ENCODE peak calls at places on chromosomes 4 and X, in ten cellular contexts. H is effector CD4-positive, alpha-beta T cell; B is sciatic nerve; W is H4; Z is erythroblast; A is endothelial cell; T is aorta; V is activated gamma-delta T cell treated with anti-CD3 and anti-CD28 coated beads, Interleukin-2, amount 50 U/mL, for 16 hours; J is stromal cell of bone marrow; R is GM23338. Q is an unnamed sample.

GRCh38 chr4:56728512-56728911 is 47.4 kb upstream of the HOPX start:
- DNase-seq in H (no peak), B (no peak), W (peak), Z (no peak), A (no peak), T (no peak), V (no peak), J (peak), R (no peak), Q (no peak)

GRCh38 chr4:16884673-16885460 is 13.6 kb downstream of the LDB2 start:
- DNase-seq in H (no peak), B (no peak), W (no peak), Z (no peak), A (no peak), T (no peak), V (no peak), J (no peak), R (peak), Q (no peak)

GRCh38 chrX:134743121-134743520 is 84.8 kb upstream of the PLAC1 start:
- DNase-seq in H (no peak), B (no peak), W (no peak), Z (no peak), A (no peak), T (no peak), V (no peak), J (peak), R (no peak), Q (no peak)

GRCh38 chr4:15779789-15780188 is 1.7 kb downstream of the CD38 start:
- DNase-seq in H (no peak), B (no peak), W (no peak), Z (no peak), A (no peak), T (no peak), V (no peak), J (no peak), R (no peak), Q (no peak)

GRCh38 chr4:53714377-53715140 is 123.3 kb upstream of the LNX1 start:
- DNase-seq in H (no peak), B (no peak), W (no peak), Z (no peak), A (no peak), T (no peak), V (no peak), J (peak), R (no peak), Q (no peak)

GRCh38 chr4:68079918-68080317 is 49.8 kb downstream of the TMPRSS11F start:
- DNase-seq in H (no peak), B (no peak), W (no peak), Z (no peak), A (no peak), T (no peak), V (no peak), J (no peak), R (peak), Q (no peak)

GRCh38 chr4:183657564-183657963 is 1.4 kb downstream of the RWDD4 start:
- DNase-seq in H (no peak), B (no peak), W (no peak), Z (no peak), A (no peak), T (no peak), V (no peak), J (no peak), R (no peak), Q (no peak)

GRCh38 chr4:176387571-176387970 is 67.8 kb downstream of the SPCS3 start:
- DNase-seq in H (no peak), B (no peak), W (no peak), Z (no peak), A (no peak), T (no peak), V (no peak), J (peak), R (no peak), Q (no peak)

GRCh38 chr4:31667701-31668100 is 947.5 kb downstream of the PCDH7 start:
- DNase-seq in H (no peak), B (no peak), W (no peak), Z (no peak), A (no peak), T (no peak), V (no peak), J (no peak), R (no peak), Q (no peak)

GRCh38 chr4:5747746-5748365 is 36.9 kb downstream of the EVC start:
- DNase-seq in H (no peak), B (peak), W (peak), Z (no peak), A (no peak), T (no peak), V (no peak), J (peak), R (no peak), Q (no peak)

GRCh38 chr4:6594341-6594740 is 19.4 kb downstream of the MAN2B2 start:
- DNase-seq in H (no peak), B (no peak), W (no peak), Z (no peak), A (no peak), T (no peak), V (no peak), J (no peak), R (no peak), Q (no peak)

GRCh38 chr4:156193800-156194199 is 240.1 kb upstream of the CTSO start:
- DNase-seq in H (no peak), B (no peak), W (no peak), Z (no peak), A (no peak), T (no peak), V (no peak), J (no peak), R (no peak), Q (no peak)

GRCh38 chrX:8692886-8693285 is 39.1 kb downstream of the ANOS1 start:
- DNase-seq in H (no peak), B (no peak), W (no peak), Z (no peak), A (no peak), T (no peak), V (no peak), J (peak), R (no peak), Q (no peak)

GRCh38 chrX:123184858-123185251 is 777 bp downstream of the GRIA3 start:
- DNase-seq in H (no peak), B (no peak), W (no peak), Z (no peak), A (peak), T (peak), V (no peak), J (no peak), R (peak), Q (no peak)

GRCh38 chr4:70868778-70869177 is 29.1 kb upstream of the GRSF1 start:
- DNase-seq in H (no peak), B (no peak), W (no peak), Z (no peak), A (no peak), T (no peak), V (no peak), J (no peak), R (peak), Q (peak)